ENCODE peak calls at places on chromosomes 5 and 9, in five cellular contexts. One of them, this sample, is unnamed.

GRCh38 chr5:129899454-129899853 is 4.8 kb upstream of the CHSY3 start:
- DNase-seq in adrenal gland: no peak
- DNase-seq in SJCRH30: peak; percentile 18
- DNase-seq in spleen: no peak
- DNase-seq in effector memory CD4-positive, alpha-beta T cell: no peak
- DNase-seq in this sample: no peak

GRCh38 chr5:128649183-128649582 is 111.1 kb upstream of the FBN2 start:
- DNase-seq in SJCRH30: no peak
- DNase-seq in adrenal gland: no peak
- DNase-seq in effector memory CD4-positive, alpha-beta T cell: no peak
- DNase-seq in spleen: no peak
- DNase-seq in this sample: no peak

GRCh38 chr9:21761309-21761901 is 41.0 kb upstream of the MTAP start:
- DNase-seq in effector memory CD4-positive, alpha-beta T cell: no peak
- DNase-seq in spleen: no peak
- DNase-seq in SJCRH30: no peak
- DNase-seq in adrenal gland: no peak
- DNase-seq in this sample: no peak

GRCh38 chr5:65418661-65419060 is 63.1 kb downstream of the ADAMTS6 start:
- DNase-seq in spleen: no peak
- DNase-seq in effector memory CD4-positive, alpha-beta T cell: no peak
- DNase-seq in adrenal gland: no peak
- DNase-seq in SJCRH30: no peak
- DNase-seq in this sample: no peak

GRCh38 chr5:168234133-168234532 is 57.3 kb upstream of the WWC1 start:
- DNase-seq in effector memory CD4-positive, alpha-beta T cell: no peak
- DNase-seq in SJCRH30: no peak
- DNase-seq in adrenal gland: no peak
- DNase-seq in spleen: no peak
- DNase-seq in this sample: no peak

GRCh38 chr9:34999576-34999975 is 10.0 kb downstream of the DNAJB5 start:
- DNase-seq in effector memory CD4-positive, alpha-beta T cell: no peak
- DNase-seq in spleen: no peak
- DNase-seq in adrenal gland: no peak
- DNase-seq in SJCRH30: no peak
- DNase-seq in this sample: no peak

GRCh38 chr9:111914749-111915424 is 18.3 kb downstream of the UGCG start:
- DNase-seq in spleen: no peak
- DNase-seq in SJCRH30: peak; percentile 73
- DNase-seq in effector memory CD4-positive, alpha-beta T cell: no peak
- DNase-seq in adrenal gland: no peak
- DNase-seq in this sample: no peak

GRCh38 chr5:45262061-45262590 is 434.1 kb downstream of the HCN1 start:
- DNase-seq in SJCRH30: no peak
- DNase-seq in adrenal gland: no peak
- DNase-seq in effector memory CD4-positive, alpha-beta T cell: no peak
- DNase-seq in spleen: peak; percentile 70
- DNase-seq in this sample: peak; percentile 74

GRCh38 chr9:7008411-7008810 is 250.6 kb downstream of the KDM4C start:
- DNase-seq in adrenal gland: no peak
- DNase-seq in SJCRH30: no peak
- DNase-seq in effector memory CD4-positive, alpha-beta T cell: no peak
- DNase-seq in spleen: no peak
- DNase-seq in this sample: no peak

GRCh38 chr5:32769711-32770110 is 58.6 kb downstream of the NPR3 start:
- DNase-seq in spleen: no peak
- DNase-seq in adrenal gland: peak; percentile 50
- DNase-seq in SJCRH30: no peak
- DNase-seq in effector memory CD4-positive, alpha-beta T cell: no peak
- DNase-seq in this sample: no peak

GRCh38 chr5:106121972-106122605 is 1548.6 kb downstream of the EFNA5 start:
- DNase-seq in SJCRH30: peak; percentile 39
- DNase-seq in effector memory CD4-positive, alpha-beta T cell: no peak
- DNase-seq in spleen: no peak
- DNase-seq in adrenal gland: peak; percentile 13
- DNase-seq in this sample: peak; percentile 47

GRCh38 chr5:15483348-15484090 is 16.5 kb upstream of the FBXL7 start:
- DNase-seq in spleen: no peak
- DNase-seq in effector memory CD4-positive, alpha-beta T cell: no peak
- DNase-seq in adrenal gland: no peak
- DNase-seq in SJCRH30: no peak
- DNase-seq in this sample: no peak

GRCh38 chr5:34469971-34470370 is 186.2 kb upstream of the RAI14 start:
- DNase-seq in effector memory CD4-positive, alpha-beta T cell: no peak
- DNase-seq in SJCRH30: no peak
- DNase-seq in adrenal gland: no peak
- DNase-seq in spleen: no peak
- DNase-seq in this sample: no peak

GRCh38 chr9:133397370-133397769 is 20.4 kb downstream of the REXO4 start:
- DNase-seq in spleen: no peak
- DNase-seq in effector memory CD4-positive, alpha-beta T cell: no peak
- DNase-seq in adrenal gland: no peak
- DNase-seq in SJCRH30: no peak
- DNase-seq in this sample: no peak

GRCh38 chr9:27154923-27155322 is 45.9 kb downstream of the TEK start:
- DNase-seq in effector memory CD4-positive, alpha-beta T cell: no peak
- DNase-seq in spleen: no peak
- DNase-seq in adrenal gland: no peak
- DNase-seq in SJCRH30: peak; percentile 12
- DNase-seq in this sample: no peak

GRCh38 chr5:19314840-19315239 is 673.2 kb downstream of the CDH18 start:
- DNase-seq in effector memory CD4-positive, alpha-beta T cell: no peak
- DNase-seq in SJCRH30: no peak
- DNase-seq in spleen: no peak
- DNase-seq in adrenal gland: peak; percentile 87
- DNase-seq in this sample: no peak

GRCh38 chr9:108186996-108187395 is 668.8 kb downstream of the ACTL7B start:
- DNase-seq in effector memory CD4-positive, alpha-beta T cell: no peak
- DNase-seq in spleen: no peak
- DNase-seq in adrenal gland: no peak
- DNase-seq in SJCRH30: peak; percentile 60
- DNase-seq in this sample: peak; percentile 38

GRCh38 chr5:26719824-26720223 is 318.6 kb downstream of the CDH9 start:
- DNase-seq in SJCRH30: no peak
- DNase-seq in spleen: no peak
- DNase-seq in adrenal gland: no peak
- DNase-seq in effector memory CD4-positive, alpha-beta T cell: no peak
- DNase-seq in this sample: no peak

GRCh38 chr5:160398806-160399205 is 1.0 kb downstream of the FAM200C start:
- DNase-seq in adrenal gland: no peak
- DNase-seq in SJCRH30: no peak
- DNase-seq in effector memory CD4-positive, alpha-beta T cell: no peak
- DNase-seq in spleen: no peak
- DNase-seq in this sample: no peak
- H3K4me3 ChIP-seq in adrenal gland: no peak overlapping the region
- H3K4me3 ChIP-seq in SJCRH30: peak overlapping the region; percentile 69
- H3K4me3 ChIP-seq in effector memory CD4-positive, alpha-beta T cell: no peak overlapping the region
- H3K4me3 ChIP-seq in spleen: peak overlapping the region; percentile 63
- H3K4me3 ChIP-seq in this sample: peak overlapping the region; percentile 67

DNA sequence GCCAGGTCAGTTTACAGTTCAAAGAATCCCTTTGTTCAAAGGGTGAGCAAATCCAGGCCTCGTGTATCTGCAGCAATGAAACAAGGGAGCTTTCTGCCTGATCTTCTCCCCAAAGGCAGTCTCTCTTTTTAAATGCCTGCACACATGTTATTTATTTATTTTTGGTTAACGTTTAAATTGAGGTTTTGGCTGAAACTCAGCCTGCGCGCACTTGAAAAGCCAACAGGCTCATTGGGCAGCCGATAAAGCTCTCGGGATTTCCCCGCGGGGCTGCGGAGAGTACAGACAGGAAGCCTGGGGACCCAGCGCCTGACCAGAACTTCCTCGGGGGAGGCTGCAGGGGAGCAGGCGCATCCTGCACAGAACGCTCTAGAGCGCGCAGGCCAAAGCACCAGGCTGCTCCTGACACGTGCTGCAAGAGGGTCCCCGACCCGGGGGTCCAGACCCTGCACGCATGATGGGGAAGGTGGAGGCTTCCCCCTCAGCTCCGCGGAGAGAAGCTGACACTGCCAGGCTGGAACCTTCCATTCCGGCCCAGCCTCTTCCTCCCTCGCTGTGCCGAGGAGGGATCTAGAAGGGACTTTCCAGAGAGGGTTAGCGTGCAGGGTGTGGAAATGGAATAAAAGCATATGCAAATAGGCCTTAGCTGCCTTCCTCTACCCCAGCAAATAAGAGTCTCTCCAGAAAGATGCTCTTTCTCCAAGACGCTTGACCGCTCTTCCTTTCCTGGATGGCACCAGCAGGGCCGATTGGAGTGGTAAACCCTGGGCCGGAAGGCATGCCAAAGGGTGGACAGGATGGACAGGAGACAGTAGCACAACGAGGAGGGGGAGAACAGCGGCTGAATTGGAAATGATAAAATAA is 46.1 kb downstream of the PTTG1 start:
- DNase-seq in SJCRH30: peak; percentile 63
- DNase-seq in adrenal gland: peak; percentile 33
- DNase-seq in effector memory CD4-positive, alpha-beta T cell: peak; percentile 71
- DNase-seq in spleen: peak; percentile 93
- DNase-seq in this sample: peak; percentile 86
- H3K4me3 ChIP-seq in SJCRH30: peak overlapping the region; percentile 9
- H3K4me3 ChIP-seq in adrenal gland: no peak overlapping the region
- H3K4me3 ChIP-seq in effector memory CD4-positive, alpha-beta T cell: peak overlapping the region; percentile 63
- H3K4me3 ChIP-seq in spleen: peak overlapping the region; percentile 46
- H3K4me3 ChIP-seq in this sample: peak overlapping the region; percentile 41

GRCh38 chr9:128188209-128188608 is 3.2 kb downstream of the CIZ1 start:
- DNase-seq in SJCRH30: no peak
- DNase-seq in adrenal gland: no peak
- DNase-seq in effector memory CD4-positive, alpha-beta T cell: no peak
- DNase-seq in spleen: no peak
- DNase-seq in this sample: no peak

GRCh38 chr9:128190516-128191405 is 611 bp downstream of the CIZ1 start:
- DNase-seq in SJCRH30: peak; percentile 39
- DNase-seq in spleen: no peak
- DNase-seq in effector memory CD4-positive, alpha-beta T cell: no peak
- DNase-seq in adrenal gland: peak; percentile 28
- DNase-seq in this sample: no peak

GRCh38 chr9:128191406-128192046 is at the start of gene CIZ1:
- DNase-seq in spleen: peak; percentile 97
- DNase-seq in SJCRH30: peak; percentile 86
- DNase-seq in adrenal gland: peak; percentile 75
- DNase-seq in effector memory CD4-positive, alpha-beta T cell: peak; percentile 46
- DNase-seq in this sample: peak; percentile 98

GRCh38 chr9:128187361-128187760 is 4.0 kb downstream of the CIZ1 start:
- DNase-seq in adrenal gland: no peak
- DNase-seq in SJCRH30: no peak
- DNase-seq in effector memory CD4-positive, alpha-beta T cell: no peak
- DNase-seq in spleen: no peak
- DNase-seq in this sample: no peak

GRCh38 chr9:128190013-128190412 is 1.4 kb downstream of the CIZ1 start:
- DNase-seq in SJCRH30: no peak
- DNase-seq in adrenal gland: no peak
- DNase-seq in effector memory CD4-positive, alpha-beta T cell: no peak
- DNase-seq in spleen: no peak
- DNase-seq in this sample: no peak
- H3K4me3 ChIP-seq in SJCRH30: no peak overlapping the region
- H3K4me3 ChIP-seq in adrenal gland: no peak overlapping the region
- H3K4me3 ChIP-seq in effector memory CD4-positive, alpha-beta T cell: peak overlapping the region; percentile 76
- H3K4me3 ChIP-seq in spleen: no peak overlapping the region
- H3K4me3 ChIP-seq in this sample: no peak overlapping the region

DNA sequence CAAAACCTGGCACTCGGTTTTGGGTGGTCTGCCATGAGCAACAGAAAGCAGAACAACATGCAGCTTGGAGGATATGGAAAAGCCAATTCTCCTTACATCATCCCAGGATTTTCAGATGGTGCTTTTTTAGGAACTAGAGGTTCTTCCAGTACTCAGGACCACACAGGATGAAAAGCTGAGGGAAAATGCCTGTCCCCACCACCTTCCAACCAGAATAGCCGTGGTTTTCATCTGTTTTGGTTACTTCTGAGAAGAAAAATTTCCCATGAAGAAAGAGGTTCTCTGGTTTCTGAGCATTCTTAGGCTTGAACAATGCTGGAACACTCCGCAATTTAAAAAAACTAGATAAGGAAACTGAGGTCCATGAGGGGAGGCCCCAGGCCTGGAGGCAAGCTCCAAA is 79.4 kb upstream of the SPIN1 start:
- DNase-seq in SJCRH30: peak; percentile 36
- DNase-seq in adrenal gland: no peak
- DNase-seq in effector memory CD4-positive, alpha-beta T cell: no peak
- DNase-seq in spleen: no peak
- DNase-seq in this sample: no peak
- H3K4me3 ChIP-seq in SJCRH30: no peak overlapping the region
- H3K4me3 ChIP-seq in adrenal gland: no peak overlapping the region
- H3K4me3 ChIP-seq in effector memory CD4-positive, alpha-beta T cell: no peak overlapping the region
- H3K4me3 ChIP-seq in spleen: no peak overlapping the region
- H3K4me3 ChIP-seq in this sample: no peak overlapping the region

GRCh38 chr5:59124983-59125960 is 542.4 kb downstream of the RAB3C start:
- DNase-seq in effector memory CD4-positive, alpha-beta T cell: no peak
- DNase-seq in SJCRH30: peak; percentile 77
- DNase-seq in adrenal gland: no peak
- DNase-seq in spleen: no peak
- DNase-seq in this sample: no peak
- H3K4me3 ChIP-seq in effector memory CD4-positive, alpha-beta T cell: peak overlapping the region; percentile 2
- H3K4me3 ChIP-seq in SJCRH30: peak overlapping the region; percentile 28
- H3K4me3 ChIP-seq in adrenal gland: no peak overlapping the region
- H3K4me3 ChIP-seq in spleen: no peak overlapping the region
- H3K4me3 ChIP-seq in this sample: no peak overlapping the region